ENCODE peak calls at places on chromosomes 11 and 22, in nine cellular contexts. X is anterior cingulate cortex, B is Peyer's patch, V is RCC 7860, H is COR-L47, L is T-cell, U is neuronal stem cell, I is iris pigment epithelial cell, T is T47D. F is an unnamed sample.

GRCh38 chr11:45473491-45473890 is 187.3 kb upstream of the SYT13 start:
- DNase-seq in I (no peak), T (no peak), B (peak; percentile 4), X (no peak), H (peak; percentile 20), L (no peak), V (no peak), U (no peak), F (no peak)

GRCh38 chr11:19595840-19596751 is 116.5 kb upstream of the NAV2 start:
- DNase-seq in T (no peak), H (no peak), B (no peak), X (no peak), L (no peak), V (peak; percentile 62), U (no peak), I (peak; percentile 84), F (no peak)

GRCh38 chr11:69040581-69041260 is 8.0 kb upstream of the TPCN2 start:
- DNase-seq in I (peak; percentile 62), U (no peak), H (no peak), B (no peak), L (no peak), X (no peak), T (no peak), V (peak; percentile 60), F (no peak)

GRCh38 chr11:38460429-38460828 is 1862.4 kb upstream of the RAG2 start:
- DNase-seq in H (no peak), B (no peak), I (peak; percentile 24), T (peak; percentile 61), X (no peak), U (no peak), L (no peak), V (no peak), F (no peak)

GRCh38 chr11:57335023-57335342 is 709 bp downstream of the SSRP1 start:
- DNase-seq in X (no peak), U (no peak), V (no peak), T (no peak), L (no peak), H (no peak), B (no peak), I (no peak), F (no peak)

GRCh38 chr11:124115782-124116616 is 749 bp downstream of the VWA5A start:
- DNase-seq in B (peak; percentile 57), V (no peak), X (no peak), H (no peak), U (no peak), T (peak; percentile 20), L (no peak), I (peak; percentile 1), F (no peak)

GRCh38 chr11:60566773-60567172 is 51.6 kb downstream of the MS4A13 start:
- DNase-seq in L (no peak), I (no peak), H (no peak), X (no peak), T (no peak), V (no peak), B (no peak), U (no peak), F (no peak)

GRCh38 chr11:116540645-116541044 is 232.1 kb downstream of the BUD13 start:
- DNase-seq in I (no peak), X (no peak), U (no peak), T (no peak), B (no peak), V (no peak), L (no peak), H (no peak), F (no peak)

GRCh38 chr11:82775736-82776346 is 42.2 kb upstream of the FAM181B start:
- DNase-seq in B (no peak), T (peak; percentile 75), I (peak; percentile 54), H (peak; percentile 37), V (peak; percentile 28), X (no peak), U (no peak), L (no peak), F (no peak)

GRCh38 chr11:120302001-120302805 is 22.9 kb upstream of the TLCD5 start:
- DNase-seq in I (no peak), B (no peak), X (no peak), V (no peak), L (no peak), U (no peak), T (peak; percentile 98), H (no peak), F (no peak)

GRCh38 chr11:47004595-47005033 is 68.1 kb downstream of the CSTPP1 start:
- DNase-seq in V (peak; percentile 56), H (peak; percentile 9), U (no peak), T (peak; percentile 81), I (peak; percentile 99), B (peak; percentile 50), X (no peak), L (no peak), F (no peak)

GRCh38 chr11:12189543-12190235 is 79.3 kb downstream of the MICAL2 start:
- DNase-seq in X (no peak), I (no peak), H (no peak), L (peak; percentile 32), T (no peak), B (no peak), U (no peak), V (no peak), F (no peak)

GRCh38 chr11:26443617-26444016 is 111.7 kb downstream of the ANO3 start:
- DNase-seq in T (no peak), V (no peak), B (no peak), I (no peak), U (no peak), L (no peak), H (no peak), X (no peak), F (no peak)

GRCh38 chr22:37815593-37815992 is 7.6 kb upstream of the GALR3 start:
- DNase-seq in L (no peak), B (no peak), H (no peak), V (no peak), T (no peak), U (no peak), I (no peak), X (no peak), F (no peak)

GRCh38 chr11:125214466-125215204 is 50.1 kb downstream of the PKNOX2 start:
- DNase-seq in T (no peak), H (no peak), I (peak; percentile 6), L (no peak), B (peak; percentile 25), X (no peak), V (no peak), U (peak; percentile 51), F (no peak)

GRCh38 chr11:33533668-33534067 is 167.0 kb downstream of the C11orf91 start:
- DNase-seq in H (no peak), V (no peak), X (no peak), T (no peak), I (peak; percentile 54), L (no peak), U (no peak), B (no peak), F (no peak)

GRCh38 chr11:27698872-27699241 is 1.4 kb downstream of the BDNF start:
- DNase-seq in B (peak; percentile 78), H (peak; percentile 77), T (peak; percentile 81), I (peak; percentile 94), L (no peak), U (peak; percentile 92), X (no peak), V (peak; percentile 82), F (no peak)

GRCh38 chr11:124897681-124898680 is at the start of gene ROBO4:
- DNase-seq in U (no peak), X (no peak), B (no peak), I (peak; percentile 93), L (no peak), V (peak; percentile 82), T (no peak), H (no peak), F (no peak)

GRCh38 chr11:42770444-42771065 is 541.2 kb upstream of the API5 start:
- DNase-seq in L (no peak), U (peak; percentile 36), H (no peak), X (no peak), I (peak; percentile 3), T (peak; percentile 60), V (peak; percentile 6), B (no peak), F (no peak)

GRCh38 chr11:47858169-47858543 is 10.0 kb upstream of the NUP160 start:
- DNase-seq in U (no peak), X (no peak), B (no peak), H (no peak), T (peak; percentile 19), L (no peak), I (peak; percentile 52), V (peak; percentile 5), F (no peak)

F was measured in activated T-helper 1 cell treated with Interleukin-2 at 50 U/mL for 16 hours.